ENCODE peak calls at places on chromosomes 3 and 15, in seven cellular contexts. T is progenitor cell of endocrine pancreas; S is NCI-H748 treated with DMSO at 0.1 percent for 48 hours; A is stimulated activated naive CD8-positive, alpha-beta T cell treated with anti-CD3 and anti-CD28 coated beads, Interleukin-15, amount 100 ng/mL, for 72 hours; N is mesothelial cell of epicardium; J is cardiac muscle cell; W is stimulated activated CD4-positive, alpha-beta T cell treated with anti-CD3 and anti-CD28 coated beads, Interleukin-15, amount 100 ng/mL, for 1 hour. C is an unnamed sample.

GRCh38 chr3:149618151-149619123 is 39.4 kb downstream of the WWTR1 start:
- DNase-seq in T (no peak), S (no peak), A (no peak), N (no peak), J (peak; percentile 77), W (no peak), C (no peak)

GRCh38 chr15:22881739-22882440 is 43.4 kb downstream of the NIPA2 start:
- DNase-seq in T (no peak), S (no peak), A (no peak), N (no peak), J (no peak), W (no peak), C (no peak)

GRCh38 chr15:56019060-56019793 is 25.8 kb upstream of the NEDD4 start:
- DNase-seq in T (no peak), S (no peak), A (no peak), N (no peak), J (no peak), W (no peak), C (peak; percentile 20)

GRCh38 chr15:77628010-77628409 is 4.7 kb downstream of the LINGO1 start:
- DNase-seq in T (no peak), S (no peak), A (no peak), N (no peak), J (no peak), W (no peak), C (no peak)

GRCh38 chr15:92574161-92574560 is 81.4 kb downstream of the FAM174B start:
- DNase-seq in T (no peak), S (no peak), A (no peak), N (no peak), J (no peak), W (no peak), C (no peak)

GRCh38 chr3:63791974-63792373 is 27.1 kb upstream of the C3orf49 start:
- DNase-seq in T (no peak), S (peak; percentile 5), A (no peak), N (no peak), J (peak; percentile 69), W (no peak), C (peak; percentile 13)

GRCh38 chr15:22806664-22807063 is 20.2 kb downstream of the NIPA1 start:
- DNase-seq in T (no peak), S (no peak), A (no peak), N (no peak), J (peak; percentile 10), W (no peak), C (no peak)

GRCh38 chr3:46663611-46664135 is 29.8 kb downstream of the ALS2CL start:
- DNase-seq in T (peak; percentile 6), S (peak; percentile 85), A (no peak), N (no peak), J (no peak), W (no peak), C (peak; percentile 89)

GRCh38 chr3:81465510-81465909 is 295.9 kb downstream of the GBE1 start:
- DNase-seq in T (no peak), S (no peak), A (no peak), N (no peak), J (no peak), W (no peak), C (no peak)

GRCh38 chr15:79874242-79874641 is 22.6 kb downstream of the MTHFS start:
- DNase-seq in T (no peak), S (no peak), A (no peak), N (no peak), J (no peak), W (no peak), C (no peak)

GRCh38 chr3:112390783-112391641 is 58.1 kb downstream of the CD200 start:
- DNase-seq in T (no peak), S (no peak), A (no peak), N (no peak), J (peak; percentile 99), W (no peak), C (no peak)

GRCh38 chr3:46427929-46428833 is 21.1 kb downstream of the CCRL2 start:
- DNase-seq in T (no peak), S (no peak), A (no peak), N (no peak), J (no peak), W (no peak), C (no peak)

GRCh38 chr3:20043398-20043797 is 3.2 kb downstream of the KAT2B start:
- DNase-seq in T (no peak), S (no peak), A (peak; percentile 38), N (no peak), J (peak; percentile 44), W (peak; percentile 13), C (no peak)

GRCh38 chr3:21226086-21226485 is 524.9 kb downstream of the ZNF385D start:
- DNase-seq in T (no peak), S (no peak), A (no peak), N (no peak), J (no peak), W (no peak), C (no peak)

GRCh38 chr3:117304681-117305080 is 595.1 kb downstream of the TUSC7 start:
- DNase-seq in T (no peak), S (no peak), A (no peak), N (no peak), J (no peak), W (no peak), C (no peak)

GRCh38 chr3:14127106-14127505 is 2.3 kb downstream of the TMEM43 start:
- DNase-seq in T (no peak), S (no peak), A (no peak), N (no peak), J (no peak), W (no peak), C (no peak)

GRCh38 chr15:58114812-58115211 is 23.4 kb upstream of the AQP9 start:
- DNase-seq in T (no peak), S (no peak), A (no peak), N (no peak), J (no peak), W (no peak), C (no peak)

GRCh38 chr3:190586631-190587000 is 72.7 kb downstream of the IL1RAP start:
- DNase-seq in T (no peak), S (no peak), A (peak; percentile 32), N (no peak), J (peak; percentile 51), W (peak; percentile 14), C (no peak)

GRCh38 chr3:49638445-49638844 is 35.7 kb upstream of the APEH start:
- DNase-seq in T (no peak), S (no peak), A (no peak), N (no peak), J (peak; percentile 15), W (no peak), C (no peak)

GRCh38 chr3:184825456-184825855 is 13.5 kb downstream of the VPS8 start:
- DNase-seq in T (no peak), S (no peak), A (no peak), N (no peak), J (no peak), W (no peak), C (no peak)

GRCh38 chr15:51589881-51590570 is 32.5 kb downstream of the DMXL2 start:
- DNase-seq in T (no peak), S (no peak), A (no peak), N (no peak), J (no peak), W (no peak), C (no peak)

GRCh38 chr3:178245385-178245778 is 290.9 kb upstream of the KCNMB2 start:
- DNase-seq in T (no peak), S (peak; percentile 16), A (no peak), N (no peak), J (no peak), W (no peak), C (peak; percentile 4)

GRCh38 chr15:60477991-60478632 is 830 bp downstream of the ICE2 start:
- DNase-seq in T (no peak), S (peak; percentile 6), A (peak; percentile 14), N (no peak), J (peak; percentile 42), W (no peak), C (no peak)

GRCh38 chr15:52146776-52147175 is 34.2 kb upstream of the BCL2L10 start:
- DNase-seq in T (no peak), S (no peak), A (no peak), N (no peak), J (no peak), W (no peak), C (no peak)

GRCh38 chr3:103295974-103296570 is 861.3 kb downstream of the ZPLD1 start:
- DNase-seq in T (no peak), S (peak; percentile 8), A (no peak), N (no peak), J (peak; percentile 1), W (no peak), C (no peak)

GRCh38 chr3:37711721-37712120 is 150.0 kb upstream of the CTDSPL start:
- DNase-seq in T (no peak), S (no peak), A (no peak), N (no peak), J (no peak), W (no peak), C (no peak)

GRCh38 chr3:38479431-38480092 is 16.6 kb upstream of the EXOG start:
- DNase-seq in T (peak; percentile 29), S (peak; percentile 2), A (peak; percentile 51), N (no peak), J (peak; percentile 80), W (no peak), C (peak; percentile 3)

GRCh38 chr3:78822741-78823140 is 945.1 kb downstream of the ROBO1 start:
- DNase-seq in T (no peak), S (no peak), A (no peak), N (no peak), J (no peak), W (no peak), C (no peak)